ENCODE peak calls at places on chromosomes 2 and 18, in five cellular contexts. A is fibroblast of the aortic adventitia, D is fibroblast of gingiva, B is ureter, Q is NCI-H460. Y is an unnamed sample.

GRCh38 chr18:69774831-69775230 is 172.8 kb downstream of the CD226 start:
- DNase-seq in D (peak), A (peak), B (no peak), Q (no peak), Y (peak)

GRCh38 chr2:159175182-159175581 is 111.3 kb downstream of the WDSUB1 start:
- DNase-seq in B (no peak), D (no peak), A (no peak), Q (no peak), Y (no peak)

GRCh38 chr18:13388586-13389490 is 170.3 kb downstream of the LDLRAD4 start:
- DNase-seq in D (no peak), Q (no peak), B (no peak), A (no peak), Y (no peak)

GRCh38 chr2:131557558-131558321 is 30.1 kb downstream of the CCDC74A start:
- DNase-seq in A (no peak), D (no peak), B (no peak), Q (no peak), Y (no peak)

GRCh38 chr18:39561136-39561535 is 1995.5 kb upstream of the CELF4 start:
- DNase-seq in A (no peak), D (no peak), B (no peak), Q (no peak), Y (peak)

GRCh38 chr2:177549171-177549570 is 156.6 kb downstream of the AGPS start:
- DNase-seq in D (no peak), B (no peak), A (peak), Q (no peak), Y (no peak)

GRCh38 chr18:27214831-27215230 is 29.7 kb upstream of the CHST9 start:
- DNase-seq in B (no peak), D (no peak), A (no peak), Q (no peak), Y (no peak)

GRCh38 chr2:166067204-166067603 is 60.6 kb downstream of the SCN1A start:
- DNase-seq in D (no peak), Q (no peak), A (no peak), B (no peak), Y (no peak)

GRCh38 chr2:183837157-183837556 is 712.9 kb downstream of the NUP35 start:
- DNase-seq in A (no peak), D (no peak), B (no peak), Q (no peak), Y (no peak)